ENCODE peak calls at places on chromosomes 16 and 17, in four cellular contexts. R is HepG2, N is K562, I is H1. C is an unnamed sample.

GRCh38 chr17:58576679-58577367 is 62.4 kb upstream of the MTMR4 start:
- DNase-seq in R (peak; percentile 51), N (no peak), I (no peak), C (no peak)

GRCh38 chr17:37762669-37763068 is 17.8 kb upstream of the HNF1B start:
- DNase-seq in R (no peak), N (no peak), I (no peak), C (no peak)

GRCh38 chr17:62179525-62180161 is 114.6 kb upstream of the MED13 start:
- DNase-seq in R (peak; percentile 52), N (peak; percentile 40), I (no peak), C (peak; percentile 80)

GRCh38 chr16:64017789-64018188 is 1104.1 kb downstream of the CDH11 start:
- DNase-seq in R (no peak), N (no peak), I (no peak), C (no peak)

GRCh38 chr17:15371731-15372130 is 30.3 kb upstream of the TEKT3 start:
- DNase-seq in R (no peak), N (no peak), I (no peak), C (no peak)

GRCh38 chr17:82559779-82560642 is 40.5 kb downstream of the FOXK2 start:
- DNase-seq in R (no peak), N (no peak), I (no peak), C (no peak)

GRCh38 chr17:46931596-46931995 is 8.6 kb downstream of the GOSR2 start:
- DNase-seq in R (no peak), N (no peak), I (no peak), C (no peak)

GRCh38 chr16:81238296-81239011 is at the start of gene BCO1:
- DNase-seq in R (peak; percentile 35), N (no peak), I (no peak), C (peak; percentile 43)

GRCh38 chr17:12627177-12627629 is 38.5 kb upstream of the MYOCD start:
- DNase-seq in R (peak; percentile 57), N (no peak), I (no peak), C (no peak)

GRCh38 chr17:44084131-44084538 is 13.6 kb downstream of the G6PC3 start:
- DNase-seq in R (no peak), N (peak; percentile 50), I (peak; percentile 85), C (no peak)

GRCh38 chr16:64184156-64184555 is 937.7 kb downstream of the CDH11 start:
- DNase-seq in R (no peak), N (no peak), I (no peak), C (no peak)

GRCh38 chr17:18093616-18094408 is 6.1 kb downstream of the DRG2 start:
- DNase-seq in R (peak; percentile 78), N (no peak), I (no peak), C (peak; percentile 50)

GRCh38 chr17:44942456-44942855 is 5.1 kb downstream of the KIF18B start:
- DNase-seq in R (no peak), N (no peak), I (no peak), C (no peak)

GRCh38 chr16:27220527-27220926 is 17.2 kb downstream of the KDM8 start:
- DNase-seq in R (no peak), N (no peak), I (no peak), C (no peak)

GRCh38 chr16:79434771-79435170 is 165.8 kb downstream of the MAF start:
- DNase-seq in R (no peak), N (no peak), I (no peak), C (no peak)

GRCh38 chr17:43517615-43518386 is 28.3 kb downstream of the ETV4 start:
- DNase-seq in R (no peak), N (no peak), I (no peak), C (peak; percentile 72)

GRCh38 chr17:80990921-80991644 is 558 bp upstream of the CHMP6 start:
- DNase-seq in R (peak; percentile 82), N (no peak), I (no peak), C (no peak)

GRCh38 chr16:30473231-30474061 is 904 bp downstream of the ITGAL start:
- DNase-seq in R (no peak), N (no peak), I (no peak), C (no peak)

GRCh38 chr16:31404353-31405064 is 11.4 kb downstream of the ITGAD start:
- DNase-seq in R (no peak), N (peak; percentile 80), I (no peak), C (no peak)

GRCh38 chr17:76197911-76198310 is 42.4 kb downstream of the RNF157 start:
- DNase-seq in R (no peak), N (no peak), I (no peak), C (no peak)

GRCh38 chr17:37564252-37564651 is 45.0 kb downstream of the SYNRG start:
- DNase-seq in R (no peak), N (no peak), I (no peak), C (no peak)

GRCh38 chr16:70770968-70771552 is 29.9 kb downstream of the VAC14 start:
- DNase-seq in R (peak; percentile 55), N (peak; percentile 81), I (peak; percentile 96), C (peak; percentile 71)

GRCh38 chr17:78661092-78661770 is 84.0 kb upstream of the DNAH17 start:
- DNase-seq in R (no peak), N (no peak), I (no peak), C (no peak)

GRCh38 chr17:47813077-47813476 is 8.5 kb downstream of the OSBPL7 start:
- DNase-seq in R (no peak), N (no peak), I (no peak), C (no peak)

GRCh38 chr17:74994440-74994839 is 7.0 kb downstream of the CDR2L start:
- DNase-seq in R (peak; percentile 39), N (no peak), I (no peak), C (no peak)

GRCh38 chr16:80682435-80683070 is 121.8 kb downstream of the CDYL2 start:
- DNase-seq in R (no peak), N (no peak), I (no peak), C (no peak)

GRCh38 chr17:63542942-63543821 is 7.1 kb upstream of the DCAF7 start:
- DNase-seq in R (no peak), N (no peak), I (no peak), C (no peak)

GRCh38 chr17:62892870-62893338 is 73.1 kb upstream of the TANC2 start:
- DNase-seq in R (peak; percentile 20), N (no peak), I (no peak), C (peak; percentile 83)

GRCh38 chr16:27495191-27495590 is 54.5 kb downstream of the GTF3C1 start:
- DNase-seq in R (no peak), N (no peak), I (no peak), C (no peak)

GRCh38 chr17:72136692-72137550 is 16.1 kb downstream of the SOX9 start:
- DNase-seq in R (no peak), N (no peak), I (no peak), C (no peak)

GRCh38 chr17:46212634-46213435 is 19.6 kb upstream of the KANSL1 start:
- DNase-seq in R (peak; percentile 76), N (peak; percentile 64), I (no peak), C (peak; percentile 83)

GRCh38 chr17:9175700-9176467 is 154.6 kb downstream of the NTN1 start:
- DNase-seq in R (no peak), N (no peak), I (no peak), C (no peak)

DNA sequence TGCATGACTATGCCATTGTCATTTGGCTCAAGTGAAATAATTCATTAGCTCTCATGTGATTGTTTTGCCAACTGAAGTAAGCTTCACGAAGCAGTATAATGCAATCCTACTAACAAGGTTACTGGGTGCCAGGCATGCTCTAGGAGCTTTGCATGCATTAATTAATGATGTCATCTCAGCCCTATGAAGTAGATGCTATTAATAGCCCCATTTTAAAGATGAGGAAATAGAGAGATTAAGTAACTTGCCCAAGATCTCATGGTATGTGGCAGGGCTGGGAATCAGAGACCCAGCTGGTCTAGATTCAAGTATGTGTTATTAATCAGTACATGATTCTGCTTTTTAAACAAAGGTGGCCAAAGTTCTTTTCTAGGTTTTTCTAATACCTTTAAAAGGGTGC is 14.1 kb downstream of the KRT39 start:
- DNase-seq in R (no peak), N (no peak), I (no peak), C (no peak)
- TF ChIP-seq JUN in R (no peak), N (no peak), I (no peak), C (no peak)

GRCh38 chr16:55261301-55261700 is 62.7 kb upstream of the IRX6 start:
- DNase-seq in R (no peak), N (no peak), I (no peak), C (no peak)

GRCh38 chr16:55253987-55254386 is 70.0 kb upstream of the IRX6 start:
- DNase-seq in R (no peak), N (no peak), I (no peak), C (no peak)

GRCh38 chr16:55255890-55256289 is 68.1 kb upstream of the IRX6 start:
- DNase-seq in R (no peak), N (no peak), I (no peak), C (no peak)

GRCh38 chr16:55256412-55257016 is 67.5 kb upstream of the IRX6 start:
- DNase-seq in R (no peak), N (no peak), I (no peak), C (no peak)

DNA sequence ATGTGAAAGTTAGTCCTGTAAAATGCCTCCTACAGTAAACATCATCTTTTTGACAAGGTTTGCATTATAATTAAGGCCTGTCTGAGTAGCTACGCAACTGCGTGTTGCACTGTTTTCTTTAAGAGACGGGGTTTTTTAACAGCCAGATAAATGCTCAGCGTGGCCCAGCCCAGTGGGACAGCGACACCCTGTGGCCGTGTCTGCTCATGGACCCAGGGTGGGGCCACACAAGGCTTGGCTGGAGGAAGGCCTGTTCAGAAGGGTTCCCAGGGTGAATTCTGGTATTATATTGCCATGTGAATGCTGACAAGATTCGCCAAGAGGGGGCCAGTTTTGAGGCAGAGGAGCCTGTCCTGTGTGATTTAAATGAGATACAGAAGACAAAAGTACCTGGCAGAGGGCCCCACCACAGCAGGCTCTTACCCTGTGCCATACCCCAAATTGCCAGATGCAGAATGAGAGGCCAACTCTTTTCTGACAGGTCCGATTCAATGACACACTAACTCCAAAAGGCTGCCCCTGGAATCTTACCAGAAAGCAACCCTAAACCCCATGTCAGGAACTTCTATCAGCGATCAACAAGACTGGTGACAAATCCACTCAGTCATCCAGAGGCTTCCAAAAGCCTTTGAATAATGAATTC is 65.9 kb upstream of the IRX6 start:
- DNase-seq in R (peak; percentile 41), N (peak; percentile 78), I (peak; percentile 92), C (peak; percentile 53)
- H3K27ac ChIP-seq in R (no peak overlapping the region), N (no peak overlapping the region), I (no peak overlapping the region), C (no peak overlapping the region)

GRCh38 chr17:48960834-48961515 is 7.4 kb downstream of the GIP start:
- DNase-seq in R (peak; percentile 73), N (peak; percentile 35), I (peak; percentile 65), C (no peak)

GRCh38 chr17:48961516-48962233 is 6.7 kb downstream of the GIP start:
- DNase-seq in R (peak; percentile 78), N (peak; percentile 79), I (peak; percentile 66), C (peak; percentile 40)
- H3K9ac ChIP-seq in R (peak overlapping the region; percentile 63), N (peak overlapping the region; percentile 81), I (no peak overlapping the region), C (no peak overlapping the region)

GRCh38 chr17:40187238-40187637 is 10.0 kb downstream of the RAPGEFL1 start:
- DNase-seq in R (no peak), N (no peak), I (no peak), C (no peak)

GRCh38 chr17:40191237-40192208 is 14.3 kb downstream of the RAPGEFL1 start:
- DNase-seq in R (peak; percentile 71), N (peak; percentile 83), I (peak; percentile 87), C (peak; percentile 88)

GRCh38 chr17:40192961-40193360 is 15.7 kb downstream of the RAPGEFL1 start:
- DNase-seq in R (no peak), N (no peak), I (no peak), C (no peak)

GRCh38 chr17:40188694-40189093 is 11.4 kb downstream of the RAPGEFL1 start:
- DNase-seq in R (no peak), N (no peak), I (no peak), C (no peak)

GRCh38 chr17:40190197-40191021 is 13.1 kb downstream of the RAPGEFL1 start:
- DNase-seq in R (peak; percentile 59), N (peak; percentile 49), I (peak; percentile 78), C (peak; percentile 22)
- TF ChIP-seq JUN in R (no peak), N (no peak), I (no peak), C (no peak)

C was measured in endothelial cell of umbilical vein.